ENCODE peak calls at places on chromosomes 12 and 14, in eight cellular contexts. W, I, H, S, F, G, A and Q are unnamed samples. For H3K4me1, the result is how much of the 10 kb centered on the place peaks cover.

GRCh38 chr12:26100966-26101744 is 23.7 kb downstream of the BHLHE41 start:
- DNase-seq in W (no peak), I (no peak), H (no peak), S (no peak), F (no peak), G (no peak), A (no peak), Q (no peak)

GRCh38 chr12:52871291-52871961 is 22.6 kb upstream of the KRT78 start:
- DNase-seq in W (no peak), I (no peak), H (no peak), S (no peak), F (no peak), G (no peak), A (no peak), Q (peak)

GRCh38 chr12:125678589-125678993 is 613.4 kb downstream of the AACS start:
- DNase-seq in W (no peak), I (no peak), H (no peak), S (no peak), F (no peak), G (no peak), A (no peak), Q (no peak)

GRCh38 chr14:64244279-64244678 is 49.9 kb downstream of the ESR2 start:
- DNase-seq in W (no peak), I (no peak), H (no peak), S (no peak), F (peak), G (no peak), A (no peak), Q (peak)

GRCh38 chr14:22929848-22930364 is 730 bp upstream of the PRMT5 start:
- DNase-seq in W (no peak), I (no peak), H (no peak), S (no peak), F (no peak), G (no peak), A (no peak), Q (no peak)

GRCh38 chr14:23118506-23119361 is at the start of gene CEBPE:
- DNase-seq in W (peak), I (no peak), H (no peak), S (no peak), F (no peak), G (no peak), A (no peak), Q (no peak)

GRCh38 chr12:62291888-62292760 is 31.9 kb downstream of the USP15 start:
- DNase-seq in W (no peak), I (no peak), H (no peak), S (no peak), F (no peak), G (no peak), A (no peak), Q (no peak)

GRCh38 chr14:63986789-63987533 is 134.2 kb downstream of the SYNE2 start:
- DNase-seq in W (no peak), I (no peak), H (no peak), S (no peak), F (no peak), G (no peak), A (no peak), Q (no peak)

GRCh38 chr14:104659764-104660523 is 29.5 kb upstream of the INF2 start:
- DNase-seq in W (no peak), I (no peak), H (no peak), S (no peak), F (no peak), G (no peak), A (peak), Q (no peak)

GRCh38 chr12:14883663-14884062 is 2.0 kb downstream of the MGP start:
- DNase-seq in W (no peak), I (no peak), H (no peak), S (no peak), F (no peak), G (no peak), A (no peak), Q (no peak)

GRCh38 chr12:125128380-125128779 is 63.1 kb downstream of the AACS start:
- DNase-seq in W (no peak), I (no peak), H (no peak), S (no peak), F (no peak), G (no peak), A (no peak), Q (no peak)

GRCh38 chr12:66188584-66189475 is at the start of gene IRAK3:
- DNase-seq in W (peak), I (peak), H (peak), S (peak), F (peak), G (no peak), A (no peak), Q (peak)

GRCh38 chr12:124633269-124633953 is 66.0 kb upstream of the NCOR2 start:
- DNase-seq in W (no peak), I (no peak), H (no peak), S (no peak), F (no peak), G (peak), A (no peak), Q (no peak)

GRCh38 chr14:51620036-51620435 is 31.7 kb upstream of the FRMD6 start:
- DNase-seq in W (no peak), I (no peak), H (no peak), S (no peak), F (no peak), G (no peak), A (no peak), Q (no peak)

GRCh38 chr14:51619551-51619950 is 32.2 kb upstream of the FRMD6 start:
- DNase-seq in W (no peak), I (no peak), H (no peak), S (no peak), F (no peak), G (no peak), A (no peak), Q (no peak)

GRCh38 chr14:51625170-51625569 is 26.5 kb upstream of the FRMD6 start:
- DNase-seq in W (no peak), I (no peak), H (no peak), S (no peak), F (no peak), G (no peak), A (no peak), Q (no peak)

GRCh38 chr14:51622376-51622775 is 29.3 kb upstream of the FRMD6 start:
- DNase-seq in W (no peak), I (no peak), H (no peak), S (no peak), F (no peak), G (no peak), A (no peak), Q (no peak)

GRCh38 chr14:51621654-51622053 is 30.1 kb upstream of the FRMD6 start:
- DNase-seq in W (no peak), I (no peak), H (no peak), S (no peak), F (no peak), G (no peak), A (no peak), Q (no peak)
- H3K4me1 ChIP-seq in W (under half), I (under half), H (under half), S (under half), F (under half), G (under half), A (under half), Q (under half)

GRCh38 chr12:96383991-96384390 is 16.2 kb downstream of the CDK17 start:
- DNase-seq in W (no peak), I (no peak), H (no peak), S (no peak), F (no peak), G (no peak), A (no peak), Q (no peak)
- H3K4me1 ChIP-seq in W (under half), I (under half), H (half or more), S (under half), F (half or more), G (under half), A (under half), Q (under half)

GRCh38 chr14:91351508-91351853 is 66.1 kb downstream of the CCDC88C start:
- DNase-seq in W (no peak), I (no peak), H (no peak), S (no peak), F (no peak), G (no peak), A (peak), Q (peak)
- H3K4me1 ChIP-seq in W (under half), I (under half), H (half or more), S (under half), F (under half), G (under half), A (half or more), Q (under half)

GRCh38 chr12:21650997-21651396 is 6.6 kb downstream of the LDHB start:
- DNase-seq in W (no peak), I (no peak), H (no peak), S (no peak), F (no peak), G (no peak), A (no peak), Q (no peak)
- H3K4me1 ChIP-seq in W (under half), I (under half), H (half or more), S (under half), F (half or more), G (under half), A (under half), Q (under half)

GRCh38 chr14:79661762-79662161 is 549.5 kb downstream of the DIO2 start:
- DNase-seq in W (no peak), I (no peak), H (no peak), S (no peak), F (no peak), G (no peak), A (no peak), Q (no peak)
- H3K4me1 ChIP-seq in W (under half), I (under half), H (under half), S (under half), F (under half), G (under half), A (under half), Q (under half)

GRCh38 chr14:69044965-69045555 is 66.0 kb upstream of the ACTN1 start:
- DNase-seq in W (no peak), I (peak), H (no peak), S (peak), F (peak), G (no peak), A (no peak), Q (peak)

GRCh38 chr14:69043598-69044267 is 64.6 kb upstream of the ACTN1 start:
- DNase-seq in W (peak), I (peak), H (no peak), S (no peak), F (no peak), G (no peak), A (no peak), Q (peak)

GRCh38 chr14:69043007-69043444 is 63.9 kb upstream of the ACTN1 start:
- DNase-seq in W (no peak), I (peak), H (no peak), S (peak), F (peak), G (no peak), A (no peak), Q (peak)

GRCh38 chr14:69045857-69046351 is 66.8 kb upstream of the ACTN1 start:
- DNase-seq in W (no peak), I (no peak), H (no peak), S (no peak), F (no peak), G (no peak), A (no peak), Q (peak)

DNA sequence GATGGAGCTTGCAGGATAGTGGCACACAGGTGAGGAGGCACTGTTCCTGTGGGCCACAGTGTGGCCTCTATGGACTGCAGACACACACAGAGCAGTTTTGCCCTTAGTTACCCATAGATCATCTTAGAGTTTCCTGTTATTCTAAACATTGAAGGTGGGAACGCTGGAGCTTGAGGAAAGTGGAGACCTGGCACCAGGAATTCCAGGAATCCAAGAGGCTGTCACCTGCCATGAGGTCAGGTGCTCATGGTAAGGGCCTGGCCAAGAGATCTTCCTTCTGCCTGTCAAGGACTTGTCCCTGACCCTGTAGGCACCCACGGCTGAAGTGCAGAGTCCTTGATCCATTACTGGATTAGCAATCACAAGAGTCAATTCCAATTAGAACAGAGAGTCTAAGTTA is 65.2 kb upstream of the ACTN1 start:
- DNase-seq in W (no peak), I (no peak), H (no peak), S (no peak), F (no peak), G (no peak), A (no peak), Q (no peak)
- H3K4me1 ChIP-seq in W (under half), I (under half), H (under half), S (half or more), F (half or more), G (under half), A (under half), Q (under half)